ENCODE peak calls at places on chromosomes 4 and X, in six cellular contexts. G is IMR-90, D is mesenchymal stem cell, X is H9, Z is trophoblast cell, R is H1. F is an unnamed sample.

GRCh38 chr4:163748474-163748873 is 254.0 kb downstream of the TMA16 start:
- DNase-seq in D (peak; percentile 2), Z (peak; percentile 16), R (no peak), X (no peak), G (peak; percentile 25), F (no peak)

GRCh38 chr4:98557497-98557896 is 100.9 kb downstream of the TSPAN5 start:
- DNase-seq in Z (no peak), X (no peak), G (peak; percentile 75), D (peak; percentile 50), R (no peak), F (no peak)

GRCh38 chrX:68196939-68197791 is 236.1 kb downstream of the OPHN1 start:
- DNase-seq in Z (peak; percentile 8), X (peak; percentile 37), G (peak; percentile 57), D (peak; percentile 49), R (peak; percentile 33), F (peak; percentile 35)

GRCh38 chrX:15849555-15849954 is 5.1 kb downstream of the AP1S2 start:
- DNase-seq in Z (no peak), R (no peak), X (no peak), D (peak; percentile 39), G (no peak), F (no peak)

GRCh38 chr4:52407545-52407944 is 251.6 kb downstream of the USP46 start:
- DNase-seq in X (no peak), R (no peak), Z (no peak), G (no peak), D (peak; percentile 44), F (no peak)

GRCh38 chr4:110850461-110851447 is 227.9 kb upstream of the PITX2 start:
- DNase-seq in X (peak; percentile 25), G (no peak), Z (no peak), R (no peak), D (peak; percentile 43), F (peak; percentile 24)

GRCh38 chrX:133950214-133950613 is 35.2 kb downstream of the GPC3 start:
- DNase-seq in X (no peak), G (no peak), D (no peak), R (no peak), Z (no peak), F (no peak)

GRCh38 chr4:60944070-60944469 is 256.1 kb upstream of the ADGRL3 start:
- DNase-seq in R (no peak), D (peak; percentile 53), Z (no peak), G (no peak), X (no peak), F (no peak)

GRCh38 chrX:97743014-97743413 is 859.3 kb downstream of the RPA4 start:
- DNase-seq in X (no peak), Z (no peak), D (no peak), R (no peak), G (no peak), F (no peak)

GRCh38 chr4:48375651-48376291 is 34.4 kb downstream of the SLAIN2 start:
- DNase-seq in G (peak; percentile 96), X (no peak), R (no peak), D (peak; percentile 89), Z (peak; percentile 27), F (no peak)

GRCh38 chr4:181443003-181443402 is 800.2 kb upstream of the TENM3 start:
- DNase-seq in Z (no peak), D (no peak), G (no peak), R (no peak), X (no peak), F (no peak)

GRCh38 chr4:143186634-143187033 is 1.9 kb downstream of the USP38 start:
- DNase-seq in D (no peak), G (no peak), X (no peak), Z (no peak), R (no peak), F (no peak)

GRCh38 chr4:92251711-92252110 is 52.1 kb upstream of the GRID2 start:
- DNase-seq in X (no peak), R (no peak), Z (no peak), D (no peak), G (no peak), F (no peak)

GRCh38 chr4:147863808-147864472 is 132.1 kb downstream of the ARHGAP10 start:
- DNase-seq in R (no peak), D (no peak), G (peak; percentile 44), X (no peak), Z (no peak), F (no peak)

GRCh38 chr4:138952405-138952804 is 63.2 kb upstream of the NOCT start:
- DNase-seq in X (no peak), G (peak; percentile 23), D (no peak), R (peak; percentile 17), Z (peak; percentile 62), F (no peak)

GRCh38 chrX:40576291-40576690 is 4.5 kb upstream of the ATP6AP2 start:
- DNase-seq in D (peak; percentile 4), Z (peak; percentile 9), R (no peak), X (no peak), G (no peak), F (no peak)

GRCh38 chrX:40573763-40574162 is 7.0 kb upstream of the ATP6AP2 start:
- DNase-seq in D (peak; percentile 22), R (peak; percentile 46), X (peak; percentile 43), Z (no peak), G (peak; percentile 11), F (no peak)

GRCh38 chrX:40571600-40571999 is 9.2 kb upstream of the ATP6AP2 start:
- DNase-seq in G (no peak), X (no peak), Z (no peak), D (no peak), R (no peak), F (no peak)

GRCh38 chrX:40570346-40571093 is 10.2 kb upstream of the ATP6AP2 start:
- DNase-seq in Z (no peak), D (no peak), X (no peak), G (no peak), R (no peak), F (no peak)
- H3K27me3 ChIP-seq in Z (no peaks in the 10 kb centered on the region), D (peaks cover 65% of the 10 kb centered on the region), X (no peaks in the 10 kb centered on the region), G (peaks cover 22% of the 10 kb centered on the region), R (no peaks in the 10 kb centered on the region), F (no peaks in the 10 kb centered on the region)

GRCh38 chr4:25873632-25874129 is 10.9 kb upstream of the SEL1L3 start:
- DNase-seq in Z (no peak), G (no peak), X (no peak), D (no peak), R (no peak), F (no peak)
- H4K91ac ChIP-seq in Z (no peak overlapping the region), G (no peak overlapping the region), X (no peak overlapping the region), D (no peak overlapping the region), R (no peak overlapping the region), F (no peak overlapping the region)

GRCh38 chr4:8221985-8222384 is 22.9 kb downstream of the SH3TC1 start:
- DNase-seq in D (peak; percentile 28), R (no peak), G (no peak), X (no peak), Z (no peak), F (no peak)
- H3K9ac ChIP-seq in D (no peak overlapping the region), R (no peak overlapping the region), G (no peak overlapping the region), X (no peak overlapping the region), Z (no peak overlapping the region), F (no peak overlapping the region)

DNA sequence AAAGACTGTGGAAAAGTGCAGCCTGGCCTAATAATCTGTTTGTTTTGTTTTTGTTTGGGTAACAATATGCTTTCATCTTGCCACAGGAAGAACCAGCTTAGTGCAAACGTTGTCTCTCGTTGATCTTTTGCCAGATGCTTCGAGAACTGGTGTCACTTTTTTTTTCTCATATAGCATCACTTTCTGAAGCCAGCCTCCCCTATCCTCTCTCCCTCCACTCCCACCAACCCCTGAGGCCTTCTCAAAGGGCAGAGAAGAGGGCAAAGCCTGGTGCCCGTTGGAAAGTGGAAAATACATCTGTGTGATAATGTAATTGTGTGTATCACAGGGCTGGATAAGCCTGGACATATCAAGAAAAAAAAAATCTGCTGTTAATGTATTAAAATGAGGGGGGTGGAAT is 7.9 kb downstream of the POU4F2 start:
- DNase-seq in G (no peak), D (no peak), X (no peak), Z (no peak), R (no peak), F (no peak)
- H3K27me3 ChIP-seq in G (peaks cover 40% of the 10 kb centered on the region), D (peaks cover 77% of the 10 kb centered on the region), X (peaks cover 72% of the 10 kb centered on the region), Z (peaks cover 51% of the 10 kb centered on the region), R (peaks cover 75% of the 10 kb centered on the region), F (peaks cover 98% of the 10 kb centered on the region)

DNA sequence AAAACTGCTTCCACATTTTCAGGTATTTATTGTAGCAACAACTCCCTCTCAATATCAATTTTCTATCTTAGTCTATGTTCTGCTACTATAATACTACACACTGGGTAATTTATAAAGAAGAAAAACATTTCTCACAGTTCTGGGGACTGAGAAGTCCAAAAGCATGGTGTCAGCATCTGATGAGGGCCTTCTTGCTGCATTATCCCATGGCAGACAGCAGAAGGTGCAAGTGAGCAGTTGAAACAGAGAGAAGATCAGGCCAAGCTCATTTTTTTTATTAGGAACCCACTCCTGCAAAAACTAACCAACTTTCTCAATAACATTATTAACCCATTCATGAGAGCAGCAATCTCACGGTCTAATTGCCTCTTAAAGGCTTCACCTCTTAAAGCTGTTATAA is 376.0 kb downstream of the RAB28 start:
- DNase-seq in R (no peak), D (peak; percentile 2), Z (no peak), X (no peak), G (no peak), F (no peak)
- H4K91ac ChIP-seq in R (no peak overlapping the region), D (no peak overlapping the region), Z (no peak overlapping the region), X (no peak overlapping the region), G (no peak overlapping the region), F (no peak overlapping the region)

GRCh38 chr4:184822356-184822755 is 3.4 kb downstream of the ACSL1 start:
- DNase-seq in G (no peak), X (no peak), R (no peak), Z (no peak), D (no peak), F (no peak)
- H3K9ac ChIP-seq in G (no peak overlapping the region), X (no peak overlapping the region), R (no peak overlapping the region), Z (no peak overlapping the region), D (no peak overlapping the region), F (no peak overlapping the region)

GRCh38 chr4:4867745-4868505 is 8.5 kb downstream of the MSX1 start:
- DNase-seq in R (no peak), G (no peak), D (no peak), X (no peak), Z (no peak), F (no peak)

GRCh38 chr4:4868506-4869379 is 9.3 kb downstream of the MSX1 start:
- DNase-seq in R (no peak), Z (no peak), G (no peak), X (no peak), D (no peak), F (no peak)

GRCh38 chr4:4865705-4866123 is 6.2 kb downstream of the MSX1 start:
- DNase-seq in Z (no peak), X (no peak), G (no peak), R (no peak), D (no peak), F (no peak)

GRCh38 chr4:4866124-4866832 is 6.8 kb downstream of the MSX1 start:
- DNase-seq in Z (no peak), R (peak; percentile 72), G (no peak), X (no peak), D (peak; percentile 26), F (no peak)

GRCh38 chr4:4866833-4867744 is 7.6 kb downstream of the MSX1 start:
- DNase-seq in X (peak; percentile 79), G (no peak), Z (no peak), R (peak; percentile 84), D (peak; percentile 21), F (no peak)
- H3K27me3 ChIP-seq in X (peaks cover 99% of the 10 kb centered on the region), G (peaks cover 79% of the 10 kb centered on the region), Z (peaks cover 51% of the 10 kb centered on the region), R (peaks cover 99% of the 10 kb centered on the region), D (peaks cover 57% of the 10 kb centered on the region), F (peaks cover 100% of the 10 kb centered on the region)

GRCh38 chrX:45571453-45571852 is 370.8 kb upstream of the DIPK2B start:
- DNase-seq in X (no peak), Z (no peak), D (no peak), G (no peak), R (no peak), F (no peak)
- H4K91ac ChIP-seq in X (no peak overlapping the region), Z (no peak overlapping the region), D (no peak overlapping the region), G (no peak overlapping the region), R (no peak overlapping the region), F (no peak overlapping the region)